ENCODE peak calls at places on chromosomes 12 and 14, in eight cellular contexts. C is LoVo; I is neural crest cell; A is sciatic nerve; T is stimulated activated naive B cell treated with anti-CD40 and anti-IgM and Interleukin-4, amounts not matched to agents 10 μg/mL and 1 μg/mL and 100 μg/mL, for 72 hours; K is activated CD8-positive, alpha-beta T cell treated with anti-CD3 and anti-CD28 coated beads for 36 hours; Q is neural progenitor cell; D is AG09309. R is an unnamed sample.

GRCh38 chr12:112879191-112879705 is 27.5 kb upstream of the OAS1 start:
- DNase-seq in I (no peak), A (no peak), T (no peak), D (no peak), C (no peak), K (no peak), Q (no peak), R (no peak)

GRCh38 chr12:65781681-65782269 is 42.5 kb upstream of the HMGA2 start:
- DNase-seq in D (no peak), A (no peak), I (no peak), C (no peak), K (no peak), Q (no peak), T (no peak), R (no peak)

GRCh38 chr12:19048943-19049342 is 80.6 kb upstream of the PLEKHA5 start:
- DNase-seq in A (no peak), I (no peak), K (no peak), Q (no peak), C (no peak), T (no peak), D (no peak), R (no peak)

GRCh38 chr12:105107176-105107496 is 395 bp upstream of the WASHC4 start:
- DNase-seq in C (no peak), K (no peak), D (no peak), A (no peak), T (no peak), Q (no peak), I (no peak), R (peak)

GRCh38 chr14:71166434-71166833 is 259.2 kb downstream of the PCNX1 start:
- DNase-seq in D (peak), A (no peak), I (no peak), C (peak), T (no peak), Q (peak), K (no peak), R (peak)

GRCh38 chr12:53999596-54000104 is 311 bp upstream of the HOXC9 start:
- DNase-seq in T (no peak), I (no peak), D (no peak), Q (no peak), A (peak), C (no peak), K (peak), R (peak)

GRCh38 chr14:23061995-23062394 is 4.7 kb upstream of the CDH24 start:
- DNase-seq in C (peak), T (no peak), A (peak), I (no peak), K (no peak), Q (no peak), D (peak), R (peak)

GRCh38 chr12:40338071-40338470 is 113.3 kb downstream of the LRRK2 start:
- DNase-seq in Q (no peak), A (no peak), K (no peak), C (no peak), T (no peak), D (no peak), I (no peak), R (no peak)

GRCh38 chr14:23704890-23705289 is 68.7 kb downstream of the DHRS2 start:
- DNase-seq in I (no peak), C (no peak), K (no peak), T (no peak), D (no peak), Q (peak), A (no peak), R (no peak)

GRCh38 chr14:20486700-20487401 is 17.6 kb downstream of the PNP start:
- DNase-seq in T (no peak), A (no peak), Q (no peak), K (no peak), C (no peak), I (no peak), D (no peak), R (no peak)

GRCh38 chr12:95506707-95507523 is 33.0 kb downstream of the METAP2 start:
- DNase-seq in Q (no peak), K (no peak), A (no peak), I (no peak), C (no peak), T (no peak), D (no peak), R (no peak)

GRCh38 chr14:95068521-95068920 is 88.8 kb downstream of the DICER1 start:
- DNase-seq in T (no peak), K (no peak), D (no peak), Q (no peak), A (no peak), C (no peak), I (no peak), R (no peak)

GRCh38 chr14:90839024-90839888 is 23.0 kb upstream of the TTC7B start:
- DNase-seq in T (no peak), Q (no peak), D (no peak), K (no peak), C (no peak), A (peak), I (no peak), R (no peak)

GRCh38 chr12:28164644-28165313 is 25.5 kb upstream of the CCDC91 start:
- DNase-seq in D (no peak), K (no peak), I (no peak), Q (no peak), A (no peak), T (no peak), C (peak), R (peak)

GRCh38 chr12:108087900-108088299 is 41.2 kb upstream of the WSCD2 start:
- DNase-seq in K (no peak), Q (no peak), D (no peak), A (no peak), T (no peak), C (no peak), I (no peak), R (no peak)

GRCh38 chr14:38481939-38482678 is 226.2 kb upstream of the CLEC14A start:
- DNase-seq in I (no peak), K (no peak), T (no peak), Q (no peak), A (no peak), D (peak), C (no peak), R (no peak)

GRCh38 chr12:53551889-53552291 is 44.6 kb upstream of the NPFF start:
- DNase-seq in I (no peak), K (no peak), D (no peak), A (no peak), T (no peak), Q (peak), C (no peak), R (no peak)

GRCh38 chr12:52437508-52437907 is 3.3 kb upstream of the KRT75 start:
- DNase-seq in T (no peak), D (no peak), I (no peak), K (no peak), Q (no peak), A (no peak), C (no peak), R (no peak)

GRCh38 chr12:67773896-67774295 is 125.4 kb downstream of the DYRK2 start:
- DNase-seq in K (no peak), C (no peak), D (no peak), I (no peak), Q (no peak), A (no peak), T (no peak), R (no peak)

GRCh38 chr12:110717037-110717436 is 25.7 kb downstream of the PPP1CC start:
- DNase-seq in C (no peak), I (no peak), Q (no peak), A (no peak), T (no peak), D (no peak), K (no peak), R (no peak)

GRCh38 chr12:28145211-28145610 is 45.0 kb upstream of the CCDC91 start:
- DNase-seq in Q (no peak), K (no peak), I (no peak), C (no peak), A (no peak), T (no peak), D (no peak), R (no peak)

GRCh38 chr14:61347771-61348443 is 26.5 kb downstream of the PRKCH start:
- DNase-seq in C (no peak), A (no peak), Q (no peak), K (peak), D (no peak), T (no peak), I (no peak), R (no peak)

GRCh38 chr14:64549805-64550538 is at the start of gene PPP1R36:
- DNase-seq in Q (peak), I (no peak), C (peak), T (no peak), A (no peak), D (no peak), K (peak), R (peak)

GRCh38 chr12:116882742-116883141 is 1.5 kb upstream of the HRK start:
- DNase-seq in C (no peak), Q (peak), D (no peak), T (no peak), K (no peak), I (no peak), A (no peak), R (no peak)